ENCODE peak calls at places on chromosomes 7 and 10, in nine cellular contexts. Y, B, L, I, G, Z, E, K and D are unnamed samples.

GRCh38 chr7:157723205-157723604 is 386.4 kb downstream of the DNAJB6 start:
- DNase-seq in Y (no peak), B (no peak), L (no peak), I (no peak), G (no peak), Z (no peak), E (no peak), K (no peak), D (no peak)

GRCh38 chr7:127943541-127944521 is 87.4 kb downstream of the LRRC4 start:
- DNase-seq in Y (no peak), B (no peak), L (no peak), I (no peak), G (peak), Z (peak), E (no peak), K (no peak), D (no peak)

GRCh38 chr10:48634984-48635557 is 30.2 kb upstream of the ARHGAP22 start:
- DNase-seq in Y (no peak), B (no peak), L (no peak), I (no peak), G (no peak), Z (no peak), E (no peak), K (no peak), D (no peak)

GRCh38 chr10:124532788-124533187 is 71.2 kb downstream of the LHPP start:
- DNase-seq in Y (no peak), B (no peak), L (no peak), I (no peak), G (no peak), Z (no peak), E (no peak), K (no peak), D (no peak)

GRCh38 chr10:131183546-131184045 is 127.9 kb downstream of the TCERG1L start:
- DNase-seq in Y (peak), B (peak), L (no peak), I (no peak), G (no peak), Z (no peak), E (no peak), K (no peak), D (no peak)

GRCh38 chr10:14571866-14572507 is 202.7 kb downstream of the FAM107B start:
- DNase-seq in Y (peak), B (no peak), L (no peak), I (no peak), G (no peak), Z (peak), E (peak), K (peak), D (no peak)

GRCh38 chr10:117968354-117969182 is 78.2 kb downstream of the RAB11FIP2 start:
- DNase-seq in Y (no peak), B (no peak), L (no peak), I (no peak), G (no peak), Z (no peak), E (no peak), K (no peak), D (no peak)

GRCh38 chr7:130071701-130072622 is 1.6 kb downstream of the KLHDC10 start:
- DNase-seq in Y (peak), B (peak), L (no peak), I (peak), G (peak), Z (peak), E (peak), K (peak), D (peak)

GRCh38 chr10:74056081-74056818 is 58.3 kb downstream of the VCL start:
- DNase-seq in Y (no peak), B (no peak), L (no peak), I (no peak), G (no peak), Z (peak), E (no peak), K (peak), D (no peak)

GRCh38 chr7:19161671-19162070 is 16.4 kb upstream of the FERD3L start:
- DNase-seq in Y (no peak), B (no peak), L (no peak), I (no peak), G (no peak), Z (peak), E (no peak), K (no peak), D (no peak)

GRCh38 chr10:131087464-131088215 is 223.9 kb downstream of the TCERG1L start:
- DNase-seq in Y (no peak), B (no peak), L (no peak), I (no peak), G (no peak), Z (no peak), E (no peak), K (no peak), D (no peak)

GRCh38 chr10:72740526-72740925 is 48.6 kb downstream of the MCU start:
- DNase-seq in Y (no peak), B (no peak), L (no peak), I (no peak), G (peak), Z (peak), E (no peak), K (no peak), D (no peak)

GRCh38 chr7:35508623-35509400 is 186.1 kb downstream of the HERPUD2 start:
- DNase-seq in Y (no peak), B (no peak), L (no peak), I (no peak), G (no peak), Z (no peak), E (no peak), K (no peak), D (no peak)
- TF ChIP-seq CTCF in Y (peak), B (no peak), L (no peak), I (no peak), G (no peak), Z (no peak), E (no peak), K (no peak), D (no peak)

GRCh38 chr10:43199684-43200537 is 61.7 kb downstream of the CSGALNACT2 start:
- DNase-seq in Y (peak), B (no peak), L (no peak), I (no peak), G (peak), Z (no peak), E (no peak), K (peak), D (no peak)
- TF ChIP-seq CTCF in Y (no peak), B (no peak), L (no peak), I (no peak), G (no peak), Z (no peak), E (no peak), K (no peak), D (no peak)

GRCh38 chr7:34096135-34096775 is 190.9 kb downstream of the BMPER start:
- DNase-seq in Y (no peak), B (peak), L (peak), I (no peak), G (peak), Z (peak), E (no peak), K (no peak), D (peak)

GRCh38 chr7:34090796-34091195 is 185.5 kb downstream of the BMPER start:
- DNase-seq in Y (no peak), B (no peak), L (no peak), I (no peak), G (no peak), Z (peak), E (no peak), K (no peak), D (no peak)

GRCh38 chr7:34087892-34088891 is 182.9 kb downstream of the BMPER start:
- DNase-seq in Y (peak), B (no peak), L (no peak), I (no peak), G (no peak), Z (peak), E (no peak), K (no peak), D (no peak)

GRCh38 chr7:34093276-34093675 is 187.9 kb downstream of the BMPER start:
- DNase-seq in Y (no peak), B (no peak), L (no peak), I (no peak), G (no peak), Z (no peak), E (no peak), K (no peak), D (no peak)

DNA sequence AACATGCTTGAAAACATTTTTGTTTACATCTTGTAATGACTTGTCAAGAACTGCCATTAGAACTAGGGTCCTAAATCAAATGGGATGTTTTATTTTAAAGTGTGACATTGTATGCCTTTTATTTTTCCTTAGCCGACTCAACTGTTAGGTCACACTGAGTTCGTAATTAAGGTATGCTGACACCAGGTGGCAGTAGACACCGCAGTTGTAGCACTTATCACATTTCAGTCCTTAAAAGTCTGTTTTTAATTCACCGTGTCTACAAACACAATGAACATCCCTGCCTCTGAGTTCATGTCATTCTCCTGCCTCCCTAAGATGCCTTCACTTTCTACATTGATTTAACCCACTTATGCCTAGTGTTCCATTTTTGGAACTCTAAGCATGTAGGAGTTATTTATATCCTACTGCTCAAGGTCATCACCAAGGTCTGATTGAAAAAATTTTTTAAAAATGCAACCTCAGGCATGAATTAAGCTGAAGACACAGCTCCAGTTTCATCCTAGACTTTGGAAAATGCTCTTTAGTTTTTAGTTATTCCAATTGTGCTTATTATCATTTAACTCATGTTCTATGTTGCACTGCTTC is 186.1 kb downstream of the BMPER start:
- DNase-seq in Y (peak), B (no peak), L (no peak), I (peak), G (no peak), Z (peak), E (no peak), K (no peak), D (no peak)
- TF ChIP-seq CTCF in Y (peak), B (no peak), L (peak), I (peak), G (peak), Z (peak), E (no peak), K (peak), D (peak)

DNA sequence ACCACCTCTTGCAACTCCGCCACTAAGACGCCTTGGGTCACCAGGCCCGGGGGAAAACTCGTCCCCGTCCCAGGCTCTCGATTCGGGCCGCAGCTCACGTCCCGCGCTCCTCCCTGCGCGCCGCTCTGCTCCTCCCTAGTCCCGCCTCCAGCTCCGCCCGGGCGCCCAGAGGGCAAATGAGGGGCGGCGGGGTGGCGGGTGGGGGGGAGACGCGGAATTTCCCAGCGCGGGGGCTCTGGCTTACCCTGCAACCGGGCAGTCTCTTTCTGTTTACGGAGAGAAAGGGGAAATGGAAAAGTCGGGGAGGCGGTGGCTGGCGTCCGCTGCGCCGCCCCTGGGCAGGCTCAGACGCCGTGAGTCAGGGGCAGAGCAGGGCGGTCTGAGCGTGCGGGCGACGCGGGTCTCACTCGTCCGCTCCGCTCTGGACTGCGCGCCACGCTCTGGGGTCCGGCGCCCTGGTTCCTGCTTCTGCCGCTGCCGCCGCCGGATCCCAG is at the start of gene MAP3K8:
- DNase-seq in Y (peak), B (peak), L (peak), I (peak), G (peak), Z (peak), E (peak), K (peak), D (peak)
- TF ChIP-seq CTCF in Y (no peak), B (no peak), L (no peak), I (no peak), G (no peak), Z (no peak), E (no peak), K (no peak), D (no peak)

GRCh38 chr7:98531717-98532116 is 85.4 kb upstream of the NPTX2 start:
- DNase-seq in Y (no peak), B (no peak), L (no peak), I (peak), G (no peak), Z (no peak), E (no peak), K (no peak), D (no peak)
- TF ChIP-seq CTCF in Y (peak), B (no peak), L (no peak), I (peak), G (no peak), Z (no peak), E (no peak), K (no peak), D (no peak)

GRCh38 chr7:107150375-107151073 is 18.3 kb upstream of the HBP1 start:
- DNase-seq in Y (no peak), B (peak), L (peak), I (peak), G (peak), Z (peak), E (peak), K (peak), D (peak)
- TF ChIP-seq CTCF in Y (peak), B (peak), L (peak), I (peak), G (peak), Z (peak), E (peak), K (peak), D (peak)

GRCh38 chr7:82128546-82128945 is 315.0 kb downstream of the CACNA2D1 start:
- DNase-seq in Y (no peak), B (no peak), L (no peak), I (no peak), G (no peak), Z (no peak), E (no peak), K (no peak), D (no peak)
- TF ChIP-seq CTCF in Y (no peak), B (no peak), L (no peak), I (no peak), G (no peak), Z (no peak), E (no peak), K (no peak), D (no peak)

DNA sequence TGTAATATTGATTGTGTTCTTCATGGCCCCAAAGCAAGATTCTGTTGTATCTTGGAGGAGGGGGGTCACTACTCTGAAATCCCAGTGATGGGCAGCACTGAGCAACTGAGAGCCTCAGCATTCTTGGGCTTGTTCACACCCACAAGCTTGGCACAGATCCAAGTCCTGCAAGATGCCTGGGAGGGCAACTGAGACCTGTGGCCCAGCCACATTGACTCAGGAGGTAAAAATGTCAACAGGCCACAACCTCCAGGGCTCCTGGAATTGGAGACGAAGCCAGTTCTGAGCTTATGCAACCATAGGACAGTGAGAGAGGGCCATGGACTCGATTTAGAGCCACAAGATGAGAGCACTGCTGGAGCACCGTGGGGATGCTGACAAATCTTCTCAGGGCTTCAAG is 3.1 kb upstream of the DOCK1 start:
- DNase-seq in Y (no peak), B (no peak), L (peak), I (no peak), G (no peak), Z (peak), E (no peak), K (no peak), D (peak)
- TF ChIP-seq CTCF in Y (no peak), B (no peak), L (peak), I (no peak), G (no peak), Z (peak), E (no peak), K (no peak), D (peak)

GRCh38 chr7:98640375-98640774 is 23.3 kb downstream of the NPTX2 start:
- DNase-seq in Y (no peak), B (no peak), L (no peak), I (no peak), G (no peak), Z (no peak), E (no peak), K (no peak), D (no peak)
- TF ChIP-seq CTCF in Y (no peak), B (no peak), L (no peak), I (no peak), G (no peak), Z (no peak), E (no peak), K (no peak), D (no peak)